ENCODE peak calls at places on chromosomes 16 and 17, in eight cellular contexts. B is neural progenitor cell, P is GM06990, H is fibroblast of lung, Y is ovary, N is esophagus muscularis mucosa, T is MM.1S, U is transverse colon. E is an unnamed sample. For H3K36me3 and H3K27me3, the result is how much of the 10 kb centered on the place peaks cover.

GRCh38 chr17:39018267-39019134 is 51.3 kb upstream of the FBXO47 start:
- DNase-seq in Y (no peak), T (no peak), N (no peak), P (no peak), B (no peak), U (no peak), H (no peak), E (no peak)

GRCh38 chr16:3623642-3624041 is 12.2 kb upstream of the SLX4 start:
- DNase-seq in Y (no peak), P (no peak), N (no peak), H (no peak), U (no peak), T (peak), B (no peak), E (no peak)

GRCh38 chr16:79089735-79090284 is 510.7 kb downstream of the MAF start:
- DNase-seq in T (peak), B (no peak), P (no peak), U (peak), N (no peak), Y (peak), H (no peak), E (peak)

GRCh38 chr17:42365136-42365535 is 23.1 kb downstream of the STAT3 start:
- DNase-seq in H (no peak), Y (no peak), U (no peak), P (no peak), N (no peak), T (no peak), B (no peak), E (no peak)

GRCh38 chr17:18921912-18922451 is 30.0 kb upstream of the SLC5A10 start:
- DNase-seq in Y (no peak), P (peak), H (peak), B (no peak), T (peak), U (peak), N (no peak), E (no peak)

GRCh38 chr17:15431766-15432165 is 35.7 kb downstream of the CDRT4 start:
- DNase-seq in P (no peak), H (no peak), U (no peak), B (no peak), N (no peak), Y (no peak), T (no peak), E (no peak)

GRCh38 chr16:11783319-11784047 is 13.6 kb downstream of the ZC3H7A start:
- DNase-seq in Y (no peak), T (peak), H (peak), B (no peak), U (no peak), P (peak), N (no peak), E (peak)

GRCh38 chr16:66409156-66409555 is 17.9 kb upstream of the BEAN1 start:
- DNase-seq in H (peak), Y (no peak), P (no peak), T (no peak), U (no peak), B (no peak), N (no peak), E (no peak)

GRCh38 chr16:4805231-4805630 is 2.8 kb upstream of the ROGDI start:
- DNase-seq in H (no peak), B (no peak), Y (no peak), U (no peak), P (no peak), N (no peak), T (no peak), E (no peak)

GRCh38 chr16:74372369-74372768 is 3.7 kb upstream of the NPIPB15 start:
- DNase-seq in N (no peak), T (no peak), P (no peak), B (no peak), H (no peak), Y (no peak), U (no peak), E (no peak)

GRCh38 chr17:80997471-80998387 is 6.1 kb downstream of the CHMP6 start:
- DNase-seq in T (no peak), P (no peak), B (no peak), U (no peak), H (no peak), Y (no peak), N (no peak), E (no peak)

GRCh38 chr17:39621523-39622379 is 5.0 kb upstream of the PPP1R1B start:
- DNase-seq in H (peak), B (peak), T (peak), Y (peak), U (peak), P (peak), N (peak), E (peak)

GRCh38 chr17:54899721-54900456 is 763 bp upstream of the TOM1L1 start:
- DNase-seq in Y (no peak), N (no peak), B (peak), H (no peak), P (no peak), T (no peak), U (no peak), E (no peak)

GRCh38 chr17:40283662-40284061 is 4.0 kb upstream of the CDC6 start:
- DNase-seq in U (no peak), N (no peak), H (peak), P (no peak), Y (no peak), T (no peak), B (no peak), E (peak)

GRCh38 chr17:65727832-65728231 is 166.4 kb upstream of the AXIN2 start:
- DNase-seq in T (no peak), H (no peak), Y (no peak), U (no peak), B (no peak), N (no peak), P (no peak), E (no peak)

GRCh38 chr17:42312285-42313130 is 24.2 kb downstream of the STAT5A start:
- DNase-seq in P (peak), U (peak), Y (peak), H (peak), T (peak), N (no peak), B (peak), E (peak)

GRCh38 chr17:63680700-63681099 is 19.2 kb downstream of the LIMD2 start:
- DNase-seq in U (no peak), B (no peak), P (no peak), N (no peak), H (no peak), Y (no peak), T (no peak), E (no peak)

GRCh38 chr17:79664925-79665738 is 54.3 kb upstream of the RBFOX3 start:
- DNase-seq in Y (peak), U (peak), N (no peak), H (peak), P (no peak), B (peak), T (no peak), E (no peak)

GRCh38 chr17:64354396-64354795 is 36.3 kb downstream of the PECAM1 start:
- DNase-seq in Y (no peak), B (peak), P (no peak), N (no peak), H (no peak), T (no peak), U (no peak), E (no peak)

GRCh38 chr17:49925916-49926315 is 43.1 kb upstream of the DLX4 start:
- DNase-seq in B (no peak), N (no peak), T (no peak), P (no peak), U (no peak), H (no peak), Y (no peak), E (no peak)
- H3K4me3 ChIP-seq in B (no peak), N (no peak), T (no peak), P (no peak), U (no peak), H (no peak), Y (no peak), E (no peak)

DNA sequence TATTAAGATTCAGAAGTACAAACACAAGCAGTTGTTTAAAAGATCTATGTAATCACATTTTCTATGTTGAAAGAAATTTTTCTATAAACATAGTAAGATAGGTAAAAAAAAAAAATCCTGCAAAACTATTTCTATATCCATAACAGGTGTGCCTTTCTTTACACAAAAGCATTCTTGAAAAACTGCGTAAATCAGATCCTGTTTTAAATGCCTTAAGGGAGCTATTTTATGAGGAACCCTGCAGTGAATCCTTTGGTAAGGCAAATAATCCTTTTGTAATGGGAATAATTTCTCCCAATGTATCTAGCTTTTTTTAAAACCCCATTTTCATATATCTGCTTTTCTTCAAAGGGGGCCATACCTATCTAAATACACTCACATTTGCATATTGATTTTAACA is 157.3 kb downstream of the AATF start:
- DNase-seq in N (no peak), Y (no peak), U (no peak), T (no peak), B (no peak), H (no peak), P (no peak), E (no peak)
- H3K36me3 ChIP-seq in N (under half), Y (under half), U (under half), T (under half), B (under half), H (under half), P (under half), E (under half)

DNA sequence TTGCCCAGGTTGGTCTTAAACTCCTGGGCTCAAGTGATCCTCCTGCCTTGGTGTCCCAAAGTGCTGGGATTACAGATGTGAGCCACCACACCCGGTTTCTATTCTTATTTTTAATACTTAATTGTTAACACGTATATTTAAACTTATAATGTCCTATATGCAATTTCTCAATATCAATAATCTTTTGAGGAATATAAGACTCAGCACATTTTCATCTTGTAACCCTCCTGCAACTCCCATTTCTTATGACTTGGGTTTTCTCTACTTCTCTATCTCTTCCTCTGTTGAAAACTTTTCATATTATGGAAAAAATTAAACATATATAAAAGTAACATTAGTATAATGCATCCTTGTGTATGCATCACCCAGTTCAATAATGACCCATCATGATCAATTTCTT is 150.7 kb downstream of the PRKCB start:
- DNase-seq in H (no peak), B (no peak), P (no peak), N (no peak), T (no peak), Y (no peak), U (no peak), E (no peak)
- H3K27me3 ChIP-seq in H (under half), B (under half), P (under half), N (under half), T (under half), Y (under half), U (under half), E (under half)

GRCh38 chr17:43382776-43383175 is 16.0 kb upstream of the ARL4D start:
- DNase-seq in B (no peak), N (no peak), Y (no peak), U (no peak), P (no peak), T (no peak), H (no peak), E (no peak)
- H3K4me3 ChIP-seq in B (no peak), N (no peak), Y (no peak), U (no peak), P (no peak), T (no peak), H (no peak), E (no peak)

GRCh38 chr17:1422907-1423306 is 22.9 kb upstream of the YWHAE start:
- DNase-seq in N (no peak), B (no peak), U (no peak), Y (no peak), T (no peak), H (peak), P (no peak), E (no peak)
- H3K36me3 ChIP-seq in N (under half), B (under half), U (under half), Y (under half), T (under half), H (under half), P (under half), E (under half)

DNA sequence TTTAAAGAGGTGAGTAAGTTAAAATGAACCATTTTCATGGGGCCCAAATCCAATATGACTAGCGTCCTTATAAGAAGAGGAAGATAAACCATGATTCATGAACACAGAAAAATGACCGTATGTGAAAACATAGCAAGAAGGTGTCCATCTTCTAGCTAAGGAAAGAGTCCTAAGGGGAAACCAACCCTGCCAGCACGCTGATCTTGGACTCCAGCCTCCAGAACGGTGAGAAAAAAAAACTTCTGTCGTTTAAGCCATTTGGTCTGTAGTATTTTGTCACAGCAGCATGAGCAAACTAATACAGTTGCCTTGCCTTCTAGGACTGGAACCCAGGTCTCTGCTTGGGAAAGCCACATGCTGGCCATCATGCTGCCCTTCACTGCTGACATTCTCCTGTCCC is 4.2 kb upstream of the TMEM132E start:
- DNase-seq in U (no peak), P (no peak), T (no peak), N (no peak), Y (no peak), B (no peak), H (no peak), E (no peak)
- H3K27me3 ChIP-seq in U (half or more), P (under half), T (half or more), N (under half), Y (under half), B (half or more), H (under half), E (under half)